ENCODE peak calls at places on chromosomes 5 and 9, in six cellular contexts. J is heart left ventricle, F is lower leg skin, H is GM12891, U is ovary, S is uterus. Y is an unnamed sample.

GRCh38 chr9:131728961-131729360 is 10.9 kb downstream of the RAPGEF1 start:
- DNase-seq in S (no peak), U (no peak), J (no peak), F (no peak), H (no peak), Y (peak)

GRCh38 chr5:73451218-73452130 is 2.9 kb upstream of the FOXD1 start:
- DNase-seq in H (no peak), U (no peak), J (peak), F (peak), S (peak), Y (peak)

GRCh38 chr5:180210961-180211760 is 2.1 kb upstream of the RASGEF1C start:
- DNase-seq in U (no peak), J (no peak), F (peak), H (no peak), S (no peak), Y (no peak)

GRCh38 chr9:88651682-88652633 is 117.0 kb downstream of the NXNL2 start:
- DNase-seq in H (no peak), F (peak), U (peak), S (peak), J (peak), Y (peak)

GRCh38 chr9:111438576-111439235 is 45.5 kb downstream of the ECPAS start:
- DNase-seq in H (no peak), F (no peak), J (no peak), S (no peak), U (no peak), Y (no peak)

GRCh38 chr9:114060070-114060469 is 18.0 kb downstream of the AMBP start:
- DNase-seq in U (no peak), J (no peak), H (no peak), F (peak), S (no peak), Y (no peak)

GRCh38 chr5:180605554-180606214 is 14.4 kb upstream of the SCGB3A1 start:
- DNase-seq in U (no peak), S (no peak), F (peak), H (peak), J (no peak), Y (no peak)

GRCh38 chr9:95264954-95265615 is 52.4 kb downstream of the FANCC start:
- DNase-seq in U (no peak), J (no peak), F (no peak), H (no peak), S (no peak), Y (no peak)

GRCh38 chr5:138662599-138662998 is 87.4 kb upstream of the HSPA9 start:
- DNase-seq in H (no peak), F (peak), S (no peak), J (no peak), U (no peak), Y (no peak)

GRCh38 chr9:95857122-95857521 is 18.4 kb upstream of the ERCC6L2 start:
- DNase-seq in F (no peak), H (no peak), S (no peak), U (no peak), J (no peak), Y (no peak)

DNA sequence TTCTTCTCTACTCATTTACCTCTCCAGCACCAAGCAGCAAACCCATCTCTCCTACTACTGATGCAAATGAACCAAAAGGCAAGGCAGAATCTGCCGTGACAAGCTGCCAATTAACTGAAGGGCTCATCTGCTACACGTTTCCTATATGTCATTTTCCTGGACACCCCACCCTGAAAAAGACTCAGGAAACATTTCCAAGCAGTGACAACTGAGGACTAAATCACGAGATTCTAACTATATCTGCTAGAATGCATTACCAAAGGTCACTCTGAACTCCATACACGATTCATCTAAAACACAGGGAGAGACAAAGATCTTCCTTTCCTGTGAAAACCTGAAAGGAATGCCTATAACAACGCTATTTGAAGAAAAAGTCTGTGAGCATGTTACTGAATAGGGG is 12.9 kb downstream of the PLPP1 start:
- DNase-seq in H (no peak), U (no peak), F (no peak), S (no peak), J (no peak), Y (no peak)
- TF ChIP-seq POLR2A in H (no peak), U (no peak), F (no peak), S (no peak), J (no peak), Y (no peak)

GRCh38 chr5:118987988-118988945 is at the start of gene DTWD2:
- DNase-seq in H (peak), U (peak), J (peak), F (peak), S (peak), Y (peak)
- TF ChIP-seq POLR2A in H (peak), U (no peak), J (no peak), F (no peak), S (peak), Y (no peak)

GRCh38 chr9:14958989-14959388 is 48.8 kb upstream of the FREM1 start:
- DNase-seq in S (no peak), F (no peak), U (no peak), H (no peak), J (no peak), Y (no peak)

GRCh38 chr9:14962193-14962899 is 52.1 kb upstream of the FREM1 start:
- DNase-seq in F (no peak), H (no peak), U (no peak), J (no peak), S (no peak), Y (no peak)

GRCh38 chr9:14957054-14957453 is 46.8 kb upstream of the FREM1 start:
- DNase-seq in J (peak), F (no peak), U (no peak), S (no peak), H (no peak), Y (no peak)

GRCh38 chr9:14960881-14961280 is 50.7 kb upstream of the FREM1 start:
- DNase-seq in J (no peak), H (no peak), S (no peak), U (no peak), F (no peak), Y (no peak)

DNA sequence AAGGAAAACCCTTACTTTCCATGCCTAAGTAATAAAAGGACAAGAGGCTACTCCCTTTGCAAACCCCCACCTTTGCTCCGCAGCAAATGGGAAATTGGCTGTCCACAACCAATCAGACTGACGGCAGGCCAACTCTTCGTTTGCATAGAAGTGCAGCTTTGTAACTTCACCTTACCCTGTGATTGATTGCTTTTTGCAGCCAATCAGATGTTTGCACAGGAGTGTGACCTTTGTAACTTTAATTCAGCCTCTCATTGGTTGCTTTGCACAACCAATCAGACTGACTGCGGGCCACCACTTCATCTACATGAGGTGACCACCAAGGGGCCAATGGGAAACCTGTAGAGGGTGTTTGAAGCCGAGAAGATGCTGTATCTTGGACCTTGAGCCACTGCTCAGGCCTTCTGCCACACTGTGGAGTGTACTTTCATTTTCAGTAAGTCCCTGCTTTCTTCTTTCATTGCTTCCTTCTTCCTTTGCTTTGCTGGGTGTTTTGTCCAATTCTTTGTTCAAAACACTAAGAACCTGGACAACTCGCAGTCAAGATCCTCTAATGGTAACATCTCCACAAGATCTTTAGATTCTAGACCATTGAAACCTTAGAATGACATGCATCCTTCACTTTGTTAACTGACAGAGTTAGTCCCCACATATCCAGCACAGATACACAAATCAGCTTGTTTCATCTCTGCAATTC is 51.3 kb upstream of the FREM1 start:
- DNase-seq in U (no peak), H (no peak), F (no peak), J (no peak), S (no peak), Y (no peak)
- TF ChIP-seq POLR2A in U (no peak), H (no peak), F (no peak), J (no peak), S (no peak), Y (no peak)

GRCh38 chr5:150778517-150779396 is at the start of gene SMIM3:
- DNase-seq in H (no peak), U (peak), F (peak), S (peak), J (peak), Y (no peak)
- TF ChIP-seq POLR2A in H (no peak), U (peak), F (no peak), S (peak), J (no peak), Y (peak)

DNA sequence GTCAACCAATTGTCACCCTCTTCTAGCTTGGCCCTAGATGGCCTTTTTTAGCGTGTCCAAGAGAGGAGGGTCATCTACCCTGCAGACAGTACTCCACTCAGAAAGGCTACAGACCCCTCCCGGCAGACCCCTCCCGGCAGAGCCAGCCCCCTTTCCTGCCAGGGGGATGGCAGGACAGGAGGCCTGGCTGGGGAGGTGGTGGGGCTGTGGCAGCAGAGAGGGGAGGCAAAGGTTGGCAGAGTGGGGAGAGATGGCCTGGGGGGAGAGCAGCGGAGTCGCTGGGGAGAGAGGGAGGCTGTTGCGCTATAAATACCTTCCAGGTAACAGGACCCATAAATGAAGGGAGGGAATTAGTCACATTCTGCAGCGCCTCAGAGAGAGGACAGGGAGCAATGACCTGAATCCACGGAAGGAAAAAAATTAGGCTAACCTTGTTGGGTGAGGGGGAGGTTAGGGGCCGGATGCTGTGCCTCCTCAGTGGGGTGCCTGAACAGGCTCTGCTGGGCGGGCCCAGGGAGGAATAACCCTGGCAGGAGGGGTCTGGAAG is 32.9 kb upstream of the PSD2 start:
- DNase-seq in U (no peak), S (no peak), J (no peak), F (no peak), H (no peak), Y (no peak)
- TF ChIP-seq POLR2A in U (no peak), S (no peak), J (no peak), F (no peak), H (no peak), Y (no peak)

DNA sequence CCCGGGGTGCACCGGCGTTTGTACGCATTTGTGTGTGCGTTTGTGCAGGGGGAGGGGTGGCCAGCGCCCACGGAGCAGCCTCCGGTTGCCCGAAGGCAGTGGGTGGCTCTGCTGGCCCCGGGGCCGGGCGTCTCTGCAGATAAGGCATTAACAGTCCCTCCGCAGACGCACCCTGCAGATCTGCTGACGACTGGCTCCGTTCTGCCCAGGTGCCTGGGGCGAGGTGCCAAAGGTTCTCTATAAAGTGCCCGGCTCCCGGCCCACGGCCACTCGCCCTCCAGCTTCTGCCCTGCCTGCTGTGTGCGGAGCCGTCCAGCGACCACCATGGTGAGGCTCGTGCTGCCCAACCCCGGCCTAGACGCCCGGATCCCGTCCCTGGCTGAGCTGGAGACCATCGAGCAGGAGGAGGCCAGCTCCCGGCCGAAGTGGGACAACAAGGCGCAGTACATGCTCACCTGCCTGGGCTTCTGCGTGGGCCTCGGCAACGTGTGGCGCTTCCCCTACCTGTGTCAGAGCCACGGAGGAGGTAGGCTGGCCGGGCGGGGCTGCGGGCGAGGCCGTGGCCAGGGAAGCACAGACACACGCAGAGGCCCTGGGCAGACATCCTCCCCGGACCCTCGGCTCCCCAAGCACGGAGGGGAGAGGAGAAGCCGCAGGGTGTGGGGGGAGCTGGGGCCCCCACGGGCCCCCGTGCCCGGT is at the start of gene SLC6A19:
- DNase-seq in U (no peak), H (no peak), J (no peak), S (no peak), F (no peak), Y (no peak)
- TF ChIP-seq POLR2A in U (no peak), H (no peak), J (no peak), S (no peak), F (no peak), Y (no peak)

GRCh38 chr9:128098017-128098935 is 29.3 kb downstream of the PTGES2 start:
- DNase-seq in J (peak), S (peak), H (no peak), F (peak), U (peak), Y (peak)
- TF ChIP-seq POLR2A in J (peak), S (peak), H (no peak), F (peak), U (peak), Y (no peak)

GRCh38 chr9:135961811-135962695 is 880 bp upstream of the UBAC1 start:
- DNase-seq in J (no peak), S (no peak), F (no peak), H (no peak), U (no peak), Y (no peak)

GRCh38 chr9:135961277-135961705 is at the start of gene UBAC1:
- DNase-seq in S (peak), U (peak), H (peak), J (peak), F (peak), Y (peak)

GRCh38 chr9:135959814-135960213 is 1.4 kb downstream of the UBAC1 start:
- DNase-seq in F (no peak), U (no peak), H (no peak), S (no peak), J (no peak), Y (peak)

GRCh38 chr9:135958485-135958884 is 2.7 kb downstream of the UBAC1 start:
- DNase-seq in F (no peak), J (peak), H (no peak), U (no peak), S (no peak), Y (peak)

DNA sequence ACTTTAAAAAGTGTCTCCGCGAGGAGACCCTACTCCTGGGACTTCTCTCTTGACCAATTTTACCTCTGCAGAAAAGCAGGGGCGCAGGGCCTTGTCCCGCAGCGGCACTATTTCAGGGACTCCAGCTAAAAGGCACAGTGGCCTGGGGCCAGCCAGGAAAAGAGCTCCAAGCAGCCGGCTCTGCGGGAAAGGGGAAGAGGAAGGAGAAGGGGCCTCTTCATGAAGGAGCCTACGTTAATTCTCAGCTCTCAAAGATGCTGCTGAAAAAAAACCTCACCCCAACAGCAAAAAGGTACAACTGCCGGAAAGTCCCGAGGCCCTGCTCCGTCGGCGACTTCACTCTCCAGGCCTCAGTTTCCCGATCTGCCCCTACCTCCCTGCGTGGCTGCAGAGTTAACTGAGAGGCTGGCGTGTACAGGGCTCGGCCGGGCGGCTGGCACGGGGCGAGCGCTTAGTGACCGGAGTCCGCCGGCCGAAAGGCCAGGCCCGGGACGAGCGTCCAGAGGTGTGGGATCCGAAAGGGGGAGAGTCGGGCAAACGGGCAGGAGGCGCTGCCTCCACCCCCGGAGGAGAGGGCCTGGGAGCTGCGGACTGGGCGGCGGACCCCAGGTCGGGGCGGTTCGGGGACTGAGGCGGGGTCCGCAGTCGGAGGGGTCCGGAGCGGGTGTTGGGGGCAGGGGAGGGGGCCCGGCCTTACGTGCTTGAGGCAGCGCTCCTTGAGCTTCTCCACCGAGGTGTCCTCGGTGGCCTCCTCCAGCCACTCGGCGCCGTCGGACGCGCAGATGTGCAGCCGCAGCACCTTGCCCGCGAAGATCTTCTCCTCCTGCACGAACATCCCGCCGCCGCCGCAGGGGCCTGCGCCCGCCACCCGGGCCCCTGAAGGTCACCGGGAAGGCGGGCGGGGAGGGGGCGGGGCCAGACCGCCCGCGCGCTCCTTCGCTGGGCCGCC is 571 bp downstream of the UBAC1 start:
- DNase-seq in U (peak), F (no peak), H (no peak), J (peak), S (peak), Y (no peak)
- TF ChIP-seq POLR2A in U (no peak), F (no peak), H (no peak), J (peak), S (no peak), Y (peak)

DNA sequence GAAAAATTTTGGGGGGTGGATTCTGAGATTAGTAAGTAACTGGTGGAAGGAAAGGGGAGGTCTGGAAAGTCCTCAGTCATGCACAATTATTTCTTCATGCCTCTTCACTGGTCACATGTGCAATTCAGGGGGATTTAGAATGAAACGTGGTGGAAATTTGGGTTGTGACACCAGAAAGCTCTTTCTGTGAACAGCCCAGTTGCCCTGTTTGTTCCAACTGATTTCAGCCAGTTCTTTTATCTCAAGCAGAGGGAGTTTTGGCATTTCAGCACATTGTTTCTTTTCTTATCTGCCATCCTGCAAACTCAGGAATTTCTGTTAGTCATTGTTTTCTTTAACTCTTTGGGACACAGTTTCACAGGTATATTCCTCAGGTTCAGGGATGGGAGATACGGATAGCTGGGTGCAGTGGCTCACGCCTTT is 5.1 kb upstream of the B4GALT1 start:
- DNase-seq in J (no peak), S (no peak), U (no peak), F (no peak), H (no peak), Y (no peak)
- TF ChIP-seq POLR2A in J (no peak), S (no peak), U (no peak), F (no peak), H (no peak), Y (no peak)

Y was measured in gastrocnemius medialis.